ENCODE peak calls at places on chromosomes 13 and 19, in eight cellular contexts. B is choroid plexus epithelial cell, C is cardiac fibroblast, Y is AG10803, J is progenitor cell of endocrine pancreas, A is H1, M is DND-41, K is BJ. Z is an unnamed sample.

GRCh38 chr13:71030789-71031188 is 836.2 kb downstream of the DACH1 start:
- DNase-seq in B (no peak), C (no peak), Y (no peak), J (no peak), A (no peak), M (no peak), K (no peak), Z (no peak)

GRCh38 chr13:52454459-52454824 is 836 bp upstream of the CKAP2 start:
- DNase-seq in B (peak), C (no peak), Y (no peak), J (no peak), A (no peak), M (peak), K (no peak), Z (no peak)

GRCh38 chr19:2579678-2580280 is 103.9 kb downstream of the GADD45B start:
- DNase-seq in B (no peak), C (no peak), Y (no peak), J (no peak), A (no peak), M (no peak), K (no peak), Z (no peak)

GRCh38 chr19:45443462-45444317 is 20.0 kb upstream of the ERCC1 start:
- DNase-seq in B (peak), C (peak), Y (peak), J (peak), A (peak), M (no peak), K (no peak), Z (peak)

GRCh38 chr19:18853755-18854427 is 22.1 kb downstream of the UPF1 start:
- DNase-seq in B (no peak), C (no peak), Y (no peak), J (no peak), A (no peak), M (no peak), K (no peak), Z (no peak)

GRCh38 chr13:114097893-114098688 is 34.3 kb downstream of the RASA3 start:
- DNase-seq in B (no peak), C (no peak), Y (no peak), J (no peak), A (no peak), M (no peak), K (no peak), Z (no peak)

GRCh38 chr13:109918179-109918651 is 131.8 kb upstream of the IRS2 start:
- DNase-seq in B (peak), C (peak), Y (peak), J (no peak), A (no peak), M (no peak), K (no peak), Z (no peak)

GRCh38 chr13:112454648-112455334 is 78.6 kb downstream of the SPACA7 start:
- DNase-seq in B (no peak), C (no peak), Y (no peak), J (no peak), A (peak), M (no peak), K (no peak), Z (no peak)

GRCh38 chr13:112928020-112928931 is 40.7 kb upstream of the MCF2L start:
- DNase-seq in B (peak), C (no peak), Y (no peak), J (no peak), A (no peak), M (no peak), K (no peak), Z (no peak)

GRCh38 chr13:45718063-45718462 is 15.9 kb downstream of the CBY2 start:
- DNase-seq in B (peak), C (peak), Y (peak), J (no peak), A (no peak), M (no peak), K (no peak), Z (no peak)

GRCh38 chr13:101785858-101786257 is 333.4 kb downstream of the ITGBL1 start:
- DNase-seq in B (peak), C (peak), Y (peak), J (no peak), A (peak), M (peak), K (no peak), Z (peak)

GRCh38 chr19:9175326-9175725 is 3.5 kb upstream of the OR7D2 start:
- DNase-seq in B (no peak), C (no peak), Y (no peak), J (no peak), A (no peak), M (no peak), K (no peak), Z (no peak)

GRCh38 chr19:44807652-44808462 is 1.0 kb upstream of the BCAM start:
- DNase-seq in B (peak), C (peak), Y (peak), J (peak), A (no peak), M (no peak), K (no peak), Z (peak)

GRCh38 chr19:18645035-18645511 is 8.2 kb downstream of the KLHL26 start:
- DNase-seq in B (no peak), C (no peak), Y (no peak), J (no peak), A (no peak), M (no peak), K (no peak), Z (no peak)

GRCh38 chr19:3387645-3388589 is 21.5 kb downstream of the NFIC start:
- DNase-seq in B (no peak), C (no peak), Y (peak), J (no peak), A (no peak), M (no peak), K (no peak), Z (no peak)

DNA sequence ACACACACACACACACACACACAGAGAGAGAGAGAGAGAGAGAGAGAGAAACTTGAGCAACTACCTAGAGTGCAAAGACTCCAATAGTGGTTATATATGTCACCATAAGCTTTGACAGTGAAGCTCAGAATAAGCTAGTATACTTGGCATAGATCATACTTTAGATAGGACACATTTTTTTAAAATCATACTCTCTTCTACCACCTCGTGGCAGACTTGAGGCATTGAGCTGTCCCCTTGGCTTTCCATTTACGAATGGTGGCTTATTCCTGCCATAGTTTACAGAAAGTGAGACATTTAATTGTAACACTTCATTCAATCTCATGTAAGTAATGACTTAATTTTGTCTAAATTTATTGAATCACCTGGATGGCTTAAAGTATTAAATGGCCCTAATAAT is 108.2 kb downstream of the EDNRB start:
- DNase-seq in B (peak), C (peak), Y (peak), J (no peak), A (no peak), M (peak), K (no peak), Z (no peak)
- TF ChIP-seq CTCF in B (peak), C (peak), Y (peak), J (peak), A (no peak), M (peak), K (peak), Z (no peak)

GRCh38 chr13:37985281-37985680 is 115.7 kb upstream of the TRPC4 start:
- DNase-seq in B (no peak), C (no peak), Y (no peak), J (no peak), A (no peak), M (no peak), K (no peak), Z (no peak)

GRCh38 chr13:37981932-37982331 is 112.4 kb upstream of the TRPC4 start:
- DNase-seq in B (no peak), C (no peak), Y (no peak), J (no peak), A (no peak), M (no peak), K (no peak), Z (no peak)

GRCh38 chr13:37978680-37979079 is 109.1 kb upstream of the TRPC4 start:
- DNase-seq in B (no peak), C (no peak), Y (no peak), J (no peak), A (no peak), M (no peak), K (no peak), Z (no peak)

GRCh38 chr13:37984357-37984756 is 114.8 kb upstream of the TRPC4 start:
- DNase-seq in B (no peak), C (no peak), Y (no peak), J (no peak), A (no peak), M (no peak), K (no peak), Z (no peak)
- TF ChIP-seq CTCF in B (no peak), C (no peak), Y (no peak), J (no peak), A (peak), M (no peak), K (no peak), Z (peak)

GRCh38 chr13:102904408-102904862 is 58.6 kb downstream of the ERCC5 start:
- DNase-seq in B (no peak), C (no peak), Y (no peak), J (no peak), A (no peak), M (no peak), K (no peak), Z (no peak)
- TF ChIP-seq CTCF in B (no peak), C (no peak), Y (no peak), J (no peak), A (no peak), M (no peak), K (no peak), Z (no peak)

DNA sequence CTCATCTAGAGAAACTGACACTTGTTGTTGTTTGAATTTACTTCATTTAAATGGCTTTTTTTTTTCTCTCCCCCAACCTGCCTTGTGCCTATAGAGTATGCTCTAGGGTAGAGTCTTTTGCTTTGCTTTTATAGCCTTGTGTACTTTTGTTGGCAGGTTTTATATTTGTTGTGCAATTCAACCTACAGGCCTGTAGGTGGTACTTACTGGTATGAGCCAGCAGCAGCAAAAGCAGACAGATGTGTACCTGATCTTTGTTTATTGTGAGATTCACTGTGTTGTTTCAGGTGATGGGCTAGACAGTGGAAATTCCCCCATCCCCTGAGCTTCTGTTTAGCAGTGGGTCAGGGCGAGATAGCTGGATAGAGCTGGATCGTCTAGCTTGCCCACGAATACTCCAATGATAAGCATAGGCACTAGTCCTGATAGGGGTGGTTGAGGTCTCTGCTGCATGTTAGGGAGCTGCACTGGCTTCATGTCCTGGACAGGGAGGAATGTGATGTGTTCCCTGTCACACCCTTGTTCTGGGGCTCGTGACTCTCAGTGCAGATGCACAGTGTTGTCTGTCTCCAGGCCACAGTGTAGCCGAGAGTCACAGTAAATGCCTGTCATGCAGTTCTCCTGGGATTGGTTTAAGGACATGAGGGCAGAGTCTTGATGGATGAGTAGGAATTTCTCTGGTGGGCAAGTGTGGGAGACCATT is 21.3 kb downstream of the DNAJC3 start:
- DNase-seq in B (peak), C (peak), Y (no peak), J (no peak), A (no peak), M (no peak), K (no peak), Z (no peak)
- TF ChIP-seq CTCF in B (peak), C (peak), Y (peak), J (peak), A (no peak), M (peak), K (peak), Z (peak)

DNA sequence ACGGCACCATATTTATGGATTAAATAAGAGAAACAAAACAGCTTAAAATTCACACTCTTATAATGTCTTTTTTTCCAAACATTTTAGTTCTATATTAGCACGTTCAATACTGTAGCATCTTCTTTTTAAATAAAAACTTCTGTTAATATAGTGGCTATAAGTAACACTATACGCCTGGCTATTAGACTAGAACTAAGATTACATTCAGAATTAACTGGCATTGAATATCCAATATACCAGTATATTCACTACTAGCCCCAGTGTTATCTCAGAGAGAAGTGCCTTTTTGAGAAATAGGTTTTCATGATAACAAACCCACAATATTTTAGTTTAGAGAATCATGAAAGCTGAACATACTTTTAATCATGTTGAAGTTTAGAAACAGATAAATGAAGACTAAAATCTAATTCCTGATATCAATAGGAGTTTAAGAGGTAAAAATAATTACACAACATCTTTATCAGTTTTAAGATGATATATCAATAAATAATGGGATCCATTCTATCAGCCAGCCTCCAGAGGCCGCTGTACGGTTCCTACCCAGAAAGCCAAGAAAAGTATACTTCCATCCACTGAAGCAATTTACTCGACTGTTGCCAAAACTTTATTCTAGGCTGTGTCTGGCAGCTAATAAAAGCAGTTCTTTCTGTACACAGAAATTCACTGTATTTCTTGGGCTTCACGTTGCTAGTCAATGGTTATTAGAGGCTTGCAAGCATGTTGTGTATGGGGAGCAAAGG is 1113.4 kb upstream of the MIR17HG start:
- DNase-seq in B (no peak), C (no peak), Y (peak), J (no peak), A (no peak), M (no peak), K (no peak), Z (no peak)
- TF ChIP-seq CTCF in B (peak), C (no peak), Y (peak), J (no peak), A (no peak), M (no peak), K (no peak), Z (no peak)

GRCh38 chr19:49988433-49988832 is 27.5 kb upstream of the SIGLEC11 start:
- DNase-seq in B (peak), C (peak), Y (peak), J (no peak), A (no peak), M (no peak), K (no peak), Z (no peak)

GRCh38 chr19:49988007-49988406 is 27.0 kb upstream of the SIGLEC11 start:
- DNase-seq in B (no peak), C (no peak), Y (no peak), J (no peak), A (no peak), M (no peak), K (no peak), Z (no peak)

GRCh38 chr19:49986354-49986753 is 25.4 kb upstream of the SIGLEC11 start:
- DNase-seq in B (no peak), C (no peak), Y (no peak), J (no peak), A (no peak), M (no peak), K (no peak), Z (no peak)

GRCh38 chr19:49985926-49986325 is 25.0 kb upstream of the SIGLEC11 start:
- DNase-seq in B (no peak), C (no peak), Y (no peak), J (no peak), A (no peak), M (no peak), K (no peak), Z (no peak)

DNA sequence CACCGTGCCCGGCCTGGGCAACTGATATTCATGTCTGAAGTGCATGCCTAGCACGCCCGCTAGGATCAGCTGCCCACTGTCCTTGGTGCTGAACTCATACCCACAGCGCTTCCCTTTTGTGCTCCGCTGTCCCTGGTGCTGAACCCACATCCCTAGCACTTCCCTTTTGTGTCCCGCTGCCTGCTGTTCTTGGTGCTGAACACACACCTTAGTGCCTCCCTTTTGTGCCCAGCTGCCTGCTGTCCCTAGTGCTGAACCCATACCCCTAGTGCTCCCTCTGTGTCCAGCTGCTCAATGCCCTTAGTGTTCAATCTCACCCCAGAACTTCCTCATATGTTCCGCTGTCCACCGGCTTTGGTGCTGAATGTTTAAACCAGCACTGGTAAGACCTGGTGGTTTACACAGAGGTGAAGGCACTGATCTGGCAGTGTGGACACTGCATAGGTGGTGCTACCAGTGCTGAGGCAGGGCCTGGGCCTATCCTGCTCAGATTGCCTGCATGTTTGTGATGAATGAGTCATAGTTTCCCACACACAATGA is 26.3 kb upstream of the SIGLEC11 start:
- DNase-seq in B (peak), C (peak), Y (peak), J (peak), A (peak), M (peak), K (peak), Z (peak)
- TF ChIP-seq CTCF in B (peak), C (peak), Y (peak), J (peak), A (peak), M (peak), K (no peak), Z (no peak)

GRCh38 chr19:6610934-6611370 is 20.0 kb upstream of the CD70 start:
- DNase-seq in B (peak), C (peak), Y (peak), J (no peak), A (no peak), M (no peak), K (peak), Z (no peak)
- TF ChIP-seq CTCF in B (no peak), C (no peak), Y (no peak), J (no peak), A (no peak), M (no peak), K (no peak), Z (no peak)

GRCh38 chr13:74301200-74302063 is 167.2 kb upstream of the KLF12 start:
- DNase-seq in B (peak), C (peak), Y (no peak), J (no peak), A (no peak), M (no peak), K (no peak), Z (no peak)

GRCh38 chr13:74305876-74306275 is 171.7 kb upstream of the KLF12 start:
- DNase-seq in B (no peak), C (peak), Y (no peak), J (no peak), A (no peak), M (no peak), K (no peak), Z (no peak)

GRCh38 chr13:74306496-74306895 is 172.3 kb upstream of the KLF12 start:
- DNase-seq in B (peak), C (peak), Y (peak), J (no peak), A (no peak), M (no peak), K (no peak), Z (no peak)
- TF ChIP-seq CTCF in B (peak), C (no peak), Y (no peak), J (no peak), A (no peak), M (peak), K (no peak), Z (no peak)

GRCh38 chr19:33064117-33064777 is 441 bp downstream of the RHPN2 start:
- DNase-seq in B (no peak), C (no peak), Y (no peak), J (peak), A (peak), M (no peak), K (no peak), Z (no peak)
- TF ChIP-seq CTCF in B (no peak), C (no peak), Y (no peak), J (peak), A (no peak), M (no peak), K (peak), Z (no peak)

GRCh38 chr19:11295180-11295579 is 780 bp upstream of the TSPAN16 start:
- DNase-seq in B (no peak), C (no peak), Y (no peak), J (no peak), A (no peak), M (no peak), K (no peak), Z (no peak)

GRCh38 chr19:11291991-11292390 is 4.0 kb upstream of the TSPAN16 start:
- DNase-seq in B (no peak), C (no peak), Y (no peak), J (no peak), A (no peak), M (no peak), K (no peak), Z (no peak)

GRCh38 chr19:11293468-11294389 is 2.2 kb upstream of the TSPAN16 start:
- DNase-seq in B (peak), C (peak), Y (peak), J (peak), A (peak), M (peak), K (peak), Z (peak)

GRCh38 chr19:11296264-11296663 is 304 bp downstream of the TSPAN16 start:
- DNase-seq in B (no peak), C (peak), Y (peak), J (no peak), A (no peak), M (no peak), K (no peak), Z (no peak)

DNA sequence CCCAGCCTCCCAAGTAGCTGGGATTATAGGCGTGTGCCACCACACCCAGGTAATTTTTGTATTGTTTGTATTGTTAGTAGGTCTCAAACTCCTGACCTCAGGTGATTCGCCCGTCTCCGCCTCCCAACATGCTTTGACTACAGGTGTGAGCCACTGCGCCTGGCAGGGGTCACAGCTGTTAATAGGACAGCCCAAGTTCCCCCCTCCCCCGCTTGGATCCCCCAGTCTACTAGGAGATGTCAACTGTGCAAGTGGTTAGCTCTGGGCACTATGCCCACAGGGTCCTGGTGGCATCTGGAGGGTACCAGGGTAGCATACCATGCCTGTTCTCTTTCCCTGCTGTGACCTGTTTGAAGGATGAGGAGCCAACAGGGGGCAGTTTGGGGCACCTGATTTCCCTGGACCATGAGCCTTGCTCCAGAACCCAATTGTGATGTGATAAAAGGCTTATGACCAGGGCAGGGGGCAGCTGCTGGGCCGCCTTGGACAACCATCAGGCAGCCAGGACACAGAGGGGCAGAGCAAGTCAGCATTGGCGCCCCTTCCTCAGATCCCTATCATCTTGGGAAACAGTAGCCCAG is at the start of gene TSPAN16:
- DNase-seq in B (no peak), C (no peak), Y (no peak), J (no peak), A (no peak), M (no peak), K (no peak), Z (no peak)
- TF ChIP-seq CTCF in B (peak), C (no peak), Y (peak), J (no peak), A (peak), M (no peak), K (peak), Z (no peak)

Z was measured in nephron progenitor cell.